ENCODE peak calls at places on chromosomes 13 and 19, in five cellular contexts. V is right cardiac atrium, Q is colonic mucosa, W is heart left ventricle, B is left ventricle myocardium inferior. J is an unnamed sample. For H3K4me1, the result is how much of the 10 kb centered on the place peaks cover.

GRCh38 chr13:80339578-80339840 is 1.4 kb downstream of the SPRY2 start:
- DNase-seq in Q (peak), V (no peak), W (no peak), B (no peak), J (no peak)

GRCh38 chr13:100646030-100646673 is 28.4 kb downstream of the TMTC4 start:
- DNase-seq in B (no peak), Q (no peak), W (no peak), V (no peak), J (no peak)

GRCh38 chr13:32947886-32948285 is 68.3 kb upstream of the KL start:
- DNase-seq in V (no peak), W (no peak), B (no peak), Q (no peak), J (no peak)

GRCh38 chr19:38070573-38070972 is 153.4 kb downstream of the DPF1 start:
- DNase-seq in V (no peak), B (no peak), W (no peak), Q (no peak), J (no peak)

GRCh38 chr19:10516671-10517286 is 468 bp downstream of the S1PR5 start:
- DNase-seq in W (no peak), Q (no peak), V (no peak), B (no peak), J (no peak)

GRCh38 chr13:99648905-99649304 is 147.6 kb downstream of the TM9SF2 start:
- DNase-seq in B (no peak), V (no peak), W (no peak), Q (peak), J (no peak)

GRCh38 chr19:55667006-55667381 is 8.0 kb upstream of the EPN1 start:
- DNase-seq in W (no peak), B (no peak), Q (no peak), V (no peak), J (no peak)

GRCh38 chr19:6271721-6272410 is 7.9 kb downstream of the MLLT1 start:
- DNase-seq in B (peak), W (peak), V (peak), Q (peak), J (peak)

GRCh38 chr19:45027371-45027770 is 11.5 kb upstream of the CLASRP start:
- DNase-seq in Q (no peak), B (no peak), W (no peak), V (no peak), J (no peak)

GRCh38 chr19:35882074-35882832 is 13.9 kb downstream of the APLP1 start:
- DNase-seq in Q (peak), B (no peak), V (no peak), W (no peak), J (peak)

GRCh38 chr13:67228031-67228430 is 2.1 kb downstream of the PCDH9 start:
- DNase-seq in B (no peak), V (peak), W (no peak), Q (no peak), J (no peak)

GRCh38 chr13:37492741-37493514 is 105.6 kb downstream of the POSTN start:
- DNase-seq in Q (no peak), B (no peak), W (no peak), V (no peak), J (no peak)

GRCh38 chr19:38850976-38851621 is 1.3 kb upstream of the HNRNPL start:
- DNase-seq in W (peak), B (peak), V (peak), Q (peak), J (peak)

GRCh38 chr19:37928527-37929286 is 21.7 kb downstream of the SIPA1L3 start:
- DNase-seq in Q (no peak), W (no peak), V (no peak), B (no peak), J (no peak)

GRCh38 chr19:45283443-45284033 is 32.5 kb downstream of the MARK4 start:
- DNase-seq in B (no peak), Q (no peak), W (no peak), V (no peak), J (no peak)

GRCh38 chr13:102913924-102914628 is 68.2 kb downstream of the ERCC5 start:
- DNase-seq in W (no peak), Q (no peak), V (no peak), B (no peak), J (no peak)

GRCh38 chr19:43741075-43741840 is 13.5 kb downstream of the SMG9 start:
- DNase-seq in W (peak), B (no peak), Q (no peak), V (no peak), J (no peak)

GRCh38 chr19:41310031-41310831 is at the start of gene CCDC97:
- DNase-seq in Q (peak), W (peak), V (peak), B (peak), J (peak)

GRCh38 chr13:51933466-51934058 is 71.8 kb downstream of the CCDC70 start:
- DNase-seq in Q (no peak), B (no peak), V (no peak), W (no peak), J (no peak)

GRCh38 chr19:51138549-51138979 is 3.5 kb upstream of the SIGLEC7 start:
- DNase-seq in B (peak), Q (no peak), W (peak), V (peak), J (no peak)

GRCh38 chr13:47039106-47039505 is 142.3 kb upstream of the HTR2A start:
- DNase-seq in W (no peak), V (no peak), Q (no peak), B (no peak), J (no peak)

GRCh38 chr13:93505104-93505952 is 278.7 kb downstream of the GPC6 start:
- DNase-seq in Q (no peak), V (no peak), B (no peak), W (no peak), J (no peak)

GRCh38 chr13:108269601-108270328 is at the start of gene TNFSF13B:
- DNase-seq in B (peak), Q (peak), W (peak), V (peak), J (peak)

DNA sequence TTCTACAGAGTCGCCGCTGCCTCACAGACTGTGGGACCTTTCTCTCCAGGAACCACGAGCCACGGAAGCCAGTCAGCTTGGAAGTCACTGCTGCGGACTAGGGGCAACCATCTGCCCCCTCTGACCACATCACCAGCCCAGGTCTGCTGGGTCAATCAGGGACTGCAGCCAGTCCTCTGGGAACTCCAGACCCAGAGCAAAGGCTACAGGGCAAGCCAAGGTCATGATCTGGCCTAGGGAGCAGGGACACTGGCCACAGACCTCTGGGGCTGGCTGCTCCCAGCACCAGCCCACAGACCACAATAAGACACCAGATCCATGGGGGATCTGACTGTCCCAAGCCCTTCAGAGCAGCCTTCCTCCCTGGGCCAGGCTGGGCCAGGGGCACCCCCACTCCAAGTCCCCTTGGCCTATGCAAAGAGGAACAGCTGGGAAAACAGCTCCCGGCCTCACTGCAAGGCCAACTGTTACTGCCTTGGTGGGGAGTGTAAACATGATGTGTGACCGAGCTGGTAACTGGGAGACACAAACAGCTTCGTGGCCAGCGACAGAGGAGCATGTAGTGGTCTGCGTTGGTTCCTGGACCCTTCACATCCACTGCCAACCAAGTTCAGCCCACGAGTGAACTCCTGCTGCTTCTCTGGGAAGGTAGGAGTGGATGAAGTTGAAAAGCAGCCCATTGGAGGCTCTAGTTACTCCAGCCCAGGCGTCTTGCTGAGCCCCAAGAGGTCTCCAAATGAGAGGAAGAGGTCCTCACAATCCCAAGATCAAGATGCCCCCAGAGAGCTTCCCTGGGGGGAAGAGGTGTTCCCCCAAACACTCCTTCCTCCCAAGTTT is 1.5 kb downstream of the AKT2 start:
- DNase-seq in Q (peak), B (no peak), V (peak), W (no peak), J (peak)
- H3K4me1 ChIP-seq in Q (under half), B (half or more), V (under half), W (half or more), J (under half)

GRCh38 chr19:58509731-58510083 is 2.1 kb downstream of the SLC27A5 start:
- DNase-seq in Q (no peak), B (no peak), W (no peak), V (no peak), J (no peak)
- H3K4me1 ChIP-seq in Q (under half), B (under half), W (under half), V (under half), J (under half)

GRCh38 chr19:17718988-17719711 is at the start of gene MAP1S:
- DNase-seq in V (peak), Q (peak), B (peak), W (peak), J (no peak)
- H3K4me1 ChIP-seq in V (under half), Q (under half), B (half or more), W (under half), J (under half)

GRCh38 chr13:75417647-75418046 is 64.3 kb downstream of the TBC1D4 start:
- DNase-seq in W (no peak), B (no peak), Q (no peak), V (no peak), J (no peak)
- H3K4me1 ChIP-seq in W (under half), B (half or more), Q (under half), V (under half), J (under half)

GRCh38 chr13:113002206-113002821 is 33.3 kb downstream of the MCF2L start:
- DNase-seq in B (no peak), Q (no peak), W (no peak), V (no peak), J (no peak)
- H3K4me1 ChIP-seq in B (half or more), Q (under half), W (under half), V (under half), J (under half)

DNA sequence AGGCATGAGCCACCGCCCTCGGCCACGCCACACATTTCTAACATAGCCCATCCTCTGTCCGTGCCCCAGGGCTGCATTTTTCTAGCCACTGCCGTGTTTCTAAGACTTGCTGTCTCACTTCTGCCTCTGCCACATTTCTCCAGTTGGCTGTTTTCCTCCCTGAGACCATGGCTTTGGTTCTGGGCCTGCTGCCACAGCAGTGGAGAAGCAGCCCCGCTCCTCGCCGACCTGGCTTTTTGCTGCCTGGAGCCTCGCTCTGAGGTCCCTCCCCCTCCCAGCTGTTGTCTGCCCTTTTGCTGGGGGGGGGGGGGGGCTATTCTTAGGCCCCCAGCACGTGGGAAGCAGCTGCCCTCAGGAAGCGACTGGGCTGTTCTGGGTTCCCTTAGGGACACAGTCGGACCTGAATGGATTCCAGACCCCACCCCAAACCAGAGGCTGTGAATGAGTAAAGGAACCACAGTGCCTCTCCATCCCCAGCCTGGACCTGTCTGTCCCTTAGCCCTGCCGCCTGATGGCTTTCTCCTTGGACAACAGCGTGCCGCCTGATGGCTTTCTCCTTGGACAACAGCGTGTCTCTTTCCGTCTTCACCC is 3.3 kb downstream of the GYS1 start:
- DNase-seq in V (no peak), B (peak), W (peak), Q (no peak), J (no peak)
- H3K4me1 ChIP-seq in V (under half), B (half or more), W (under half), Q (under half), J (under half)

DNA sequence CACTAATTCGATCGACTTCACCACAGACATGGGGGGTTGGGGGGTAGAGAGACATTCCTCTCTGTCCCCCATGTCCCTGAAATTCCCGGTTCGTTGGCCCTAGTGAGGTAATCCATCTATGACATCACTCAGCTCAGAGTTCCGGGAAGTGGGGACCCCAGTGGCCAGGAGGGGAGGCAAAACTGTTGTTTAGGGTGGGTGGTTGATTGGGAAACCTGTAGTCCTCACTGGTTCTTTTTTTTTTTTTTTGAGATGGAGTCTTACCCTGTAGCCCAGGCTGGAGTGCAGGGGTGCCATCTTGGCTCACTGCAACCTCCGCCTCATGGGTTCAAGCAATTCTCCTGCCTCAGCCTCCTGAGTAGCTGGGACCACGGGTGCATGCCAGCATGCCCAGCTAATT is at the start of gene ARRDC5:
- DNase-seq in W (no peak), Q (no peak), V (no peak), B (no peak), J (no peak)
- H3K4me1 ChIP-seq in W (under half), Q (under half), V (under half), B (under half), J (under half)

GRCh38 chr13:30718661-30719520 is 16.5 kb upstream of the ALOX5AP start:
- DNase-seq in V (no peak), B (no peak), W (no peak), Q (no peak), J (no peak)
- H3K4me1 ChIP-seq in V (under half), B (under half), W (under half), Q (under half), J (under half)

GRCh38 chr19:16112778-16113177 is 1.1 kb downstream of the RAB8A start:
- DNase-seq in B (no peak), W (no peak), Q (no peak), V (no peak), J (peak)
- H3K4me1 ChIP-seq in B (half or more), W (under half), Q (under half), V (under half), J (under half)

J was measured in pancreas.